ENCODE peak calls at places on chromosomes 3 and 15, in five cellular contexts. One of them, this sample, is unnamed.

GRCh38 chr3:20510396-20510795 is 324.4 kb upstream of the SGO1 start:
- DNase-seq in D341Med: no peak
- DNase-seq in fibroblast of the aortic adventitia: no peak
- DNase-seq in iPS DF 19.7: no peak
- DNase-seq in amniotic stem cell: no peak
- DNase-seq in this sample: no peak

GRCh38 chr3:179666436-179667035 is 13.7 kb downstream of the USP13 start:
- DNase-seq in D341Med: peak
- DNase-seq in fibroblast of the aortic adventitia: no peak
- DNase-seq in iPS DF 19.7: no peak
- DNase-seq in amniotic stem cell: no peak
- DNase-seq in this sample: peak

GRCh38 chr3:124846189-124846588 is 41.0 kb downstream of the ITGB5 start:
- DNase-seq in D341Med: no peak
- DNase-seq in fibroblast of the aortic adventitia: peak
- DNase-seq in iPS DF 19.7: no peak
- DNase-seq in amniotic stem cell: no peak
- DNase-seq in this sample: peak

GRCh38 chr3:104102386-104102785 is 1264.3 kb upstream of the ALCAM start:
- DNase-seq in D341Med: peak
- DNase-seq in fibroblast of the aortic adventitia: peak
- DNase-seq in iPS DF 19.7: peak
- DNase-seq in amniotic stem cell: peak
- DNase-seq in this sample: peak

GRCh38 chr15:40999190-40999589 is 45.9 kb downstream of the CHAC1 start:
- DNase-seq in D341Med: no peak
- DNase-seq in fibroblast of the aortic adventitia: no peak
- DNase-seq in iPS DF 19.7: no peak
- DNase-seq in amniotic stem cell: peak
- DNase-seq in this sample: no peak

GRCh38 chr3:139427283-139428060 is 38.0 kb upstream of the COPB2 start:
- DNase-seq in D341Med: peak
- DNase-seq in fibroblast of the aortic adventitia: peak
- DNase-seq in iPS DF 19.7: peak
- DNase-seq in amniotic stem cell: peak
- DNase-seq in this sample: peak

GRCh38 chr3:24088782-24089181 is 143.7 kb downstream of the NR1D2 start:
- DNase-seq in D341Med: peak
- DNase-seq in fibroblast of the aortic adventitia: peak
- DNase-seq in iPS DF 19.7: peak
- DNase-seq in amniotic stem cell: no peak
- DNase-seq in this sample: no peak

GRCh38 chr15:69998541-69999391 is 99.0 kb downstream of the TLE3 start:
- DNase-seq in D341Med: no peak
- DNase-seq in fibroblast of the aortic adventitia: no peak
- DNase-seq in iPS DF 19.7: no peak
- DNase-seq in amniotic stem cell: no peak
- DNase-seq in this sample: no peak

GRCh38 chr3:159854500-159855124 is 134.0 kb upstream of the IL12A start:
- DNase-seq in D341Med: no peak
- DNase-seq in fibroblast of the aortic adventitia: peak
- DNase-seq in iPS DF 19.7: no peak
- DNase-seq in amniotic stem cell: peak
- DNase-seq in this sample: peak

GRCh38 chr3:143751643-143752178 is 96.6 kb downstream of the SLC9A9 start:
- DNase-seq in D341Med: no peak
- DNase-seq in fibroblast of the aortic adventitia: no peak
- DNase-seq in iPS DF 19.7: no peak
- DNase-seq in amniotic stem cell: no peak
- DNase-seq in this sample: no peak

GRCh38 chr3:21621396-21621695 is 129.7 kb downstream of the ZNF385D start:
- DNase-seq in D341Med: no peak
- DNase-seq in fibroblast of the aortic adventitia: peak
- DNase-seq in iPS DF 19.7: no peak
- DNase-seq in amniotic stem cell: no peak
- DNase-seq in this sample: peak

GRCh38 chr3:172213168-172213567 is 173.8 kb downstream of the FNDC3B start:
- DNase-seq in D341Med: no peak
- DNase-seq in fibroblast of the aortic adventitia: peak
- DNase-seq in iPS DF 19.7: no peak
- DNase-seq in amniotic stem cell: no peak
- DNase-seq in this sample: no peak

GRCh38 chr3:197590313-197590962 is 34.7 kb upstream of the BDH1 start:
- DNase-seq in D341Med: no peak
- DNase-seq in fibroblast of the aortic adventitia: no peak
- DNase-seq in iPS DF 19.7: no peak
- DNase-seq in amniotic stem cell: no peak
- DNase-seq in this sample: peak

GRCh38 chr15:74626336-74626735 is 10.7 kb downstream of the CLK3 start:
- DNase-seq in D341Med: no peak
- DNase-seq in fibroblast of the aortic adventitia: no peak
- DNase-seq in iPS DF 19.7: no peak
- DNase-seq in amniotic stem cell: no peak
- DNase-seq in this sample: no peak

GRCh38 chr3:172688588-172688987 is 22.3 kb downstream of the NCEH1 start:
- DNase-seq in D341Med: no peak
- DNase-seq in fibroblast of the aortic adventitia: no peak
- DNase-seq in iPS DF 19.7: no peak
- DNase-seq in amniotic stem cell: no peak
- DNase-seq in this sample: no peak

GRCh38 chr15:79179108-79179561 is 88.6 kb upstream of the RASGRF1 start:
- DNase-seq in D341Med: no peak
- DNase-seq in fibroblast of the aortic adventitia: no peak
- DNase-seq in iPS DF 19.7: no peak
- DNase-seq in amniotic stem cell: no peak
- DNase-seq in this sample: peak

GRCh38 chr3:114067804-114068203 is 11.3 kb downstream of the QTRT2 start:
- DNase-seq in D341Med: no peak
- DNase-seq in fibroblast of the aortic adventitia: no peak
- DNase-seq in iPS DF 19.7: no peak
- DNase-seq in amniotic stem cell: no peak
- DNase-seq in this sample: no peak

GRCh38 chr3:14363976-14364375 is 38.4 kb upstream of the SLC6A6 start:
- DNase-seq in D341Med: no peak
- DNase-seq in fibroblast of the aortic adventitia: no peak
- DNase-seq in iPS DF 19.7: no peak
- DNase-seq in amniotic stem cell: no peak
- DNase-seq in this sample: peak

GRCh38 chr15:52224211-52224610 is 33.0 kb upstream of the GNB5 start:
- DNase-seq in D341Med: no peak
- DNase-seq in fibroblast of the aortic adventitia: no peak
- DNase-seq in iPS DF 19.7: no peak
- DNase-seq in amniotic stem cell: no peak
- DNase-seq in this sample: no peak

GRCh38 chr3:156847746-156848339 is 21.7 kb downstream of the LEKR1 start:
- DNase-seq in D341Med: no peak
- DNase-seq in fibroblast of the aortic adventitia: peak
- DNase-seq in iPS DF 19.7: no peak
- DNase-seq in amniotic stem cell: no peak
- DNase-seq in this sample: no peak

GRCh38 chr3:113908133-113908532 is 39.7 kb upstream of the ZDHHC23 start:
- DNase-seq in D341Med: no peak
- DNase-seq in fibroblast of the aortic adventitia: no peak
- DNase-seq in iPS DF 19.7: no peak
- DNase-seq in amniotic stem cell: no peak
- DNase-seq in this sample: no peak

GRCh38 chr15:82768414-82769081 is 37.3 kb downstream of the FSD2 start:
- DNase-seq in D341Med: no peak
- DNase-seq in fibroblast of the aortic adventitia: no peak
- DNase-seq in iPS DF 19.7: no peak
- DNase-seq in amniotic stem cell: no peak
- DNase-seq in this sample: peak

GRCh38 chr15:74608776-74609175 is 6.9 kb upstream of the CLK3 start:
- DNase-seq in D341Med: no peak
- DNase-seq in fibroblast of the aortic adventitia: no peak
- DNase-seq in iPS DF 19.7: no peak
- DNase-seq in amniotic stem cell: no peak
- DNase-seq in this sample: no peak

GRCh38 chr3:189099031-189099471 is 72.7 kb upstream of the TPRG1 start:
- DNase-seq in D341Med: no peak
- DNase-seq in fibroblast of the aortic adventitia: peak
- DNase-seq in iPS DF 19.7: no peak
- DNase-seq in amniotic stem cell: no peak
- DNase-seq in this sample: no peak

GRCh38 chr3:79016587-79017380 is 751.0 kb downstream of the ROBO1 start:
- DNase-seq in D341Med: no peak
- DNase-seq in fibroblast of the aortic adventitia: no peak
- DNase-seq in iPS DF 19.7: no peak
- DNase-seq in amniotic stem cell: no peak
- DNase-seq in this sample: peak

GRCh38 chr3:150345021-150345538 is 63.0 kb upstream of the TSC22D2 start:
- DNase-seq in D341Med: no peak
- DNase-seq in fibroblast of the aortic adventitia: peak
- DNase-seq in iPS DF 19.7: peak
- DNase-seq in amniotic stem cell: no peak
- DNase-seq in this sample: peak

GRCh38 chr3:21326704-21327103 is 424.3 kb downstream of the ZNF385D start:
- DNase-seq in D341Med: no peak
- DNase-seq in fibroblast of the aortic adventitia: peak
- DNase-seq in iPS DF 19.7: no peak
- DNase-seq in amniotic stem cell: peak
- DNase-seq in this sample: peak

GRCh38 chr3:68306571-68306970 is 625.8 kb downstream of the TAFA4 start:
- DNase-seq in D341Med: no peak
- DNase-seq in fibroblast of the aortic adventitia: no peak
- DNase-seq in iPS DF 19.7: peak
- DNase-seq in amniotic stem cell: no peak
- DNase-seq in this sample: peak

GRCh38 chr15:80645494-80646065 is 49.5 kb upstream of the ABHD17C start:
- DNase-seq in D341Med: no peak
- DNase-seq in fibroblast of the aortic adventitia: no peak
- DNase-seq in iPS DF 19.7: no peak
- DNase-seq in amniotic stem cell: no peak
- DNase-seq in this sample: no peak

GRCh38 chr3:48565186-48565585 is 1.6 kb upstream of the UCN2 start:
- DNase-seq in D341Med: no peak
- DNase-seq in fibroblast of the aortic adventitia: no peak
- DNase-seq in iPS DF 19.7: no peak
- DNase-seq in amniotic stem cell: no peak
- DNase-seq in this sample: no peak

This sample was measured in astrocyte of the hippocampus.